ENCODE peak calls at places on chromosomes 6 and 20, in seven cellular contexts. C is WTC11, A is HCT116, E is GM20000, J is esophagus squamous epithelium, L is mammary epithelial cell, Z is cardiac muscle cell. R is an unnamed sample.

GRCh38 chr6:133353061-133353460 is 111.9 kb downstream of the EYA4 start:
- DNase-seq in J (no peak), C (no peak), Z (no peak), L (no peak), A (no peak), E (no peak), R (no peak)

GRCh38 chr20:60055740-60056139 is 97.5 kb downstream of the CDH26 start:
- DNase-seq in Z (peak; percentile 10), A (no peak), L (peak; percentile 30), E (no peak), C (no peak), J (no peak), R (no peak)

GRCh38 chr6:121600389-121601233 is 165.2 kb downstream of the GJA1 start:
- DNase-seq in J (no peak), C (no peak), L (no peak), A (no peak), E (no peak), Z (no peak), R (no peak)

GRCh38 chr6:6331393-6331792 is 10.9 kb upstream of the F13A1 start:
- DNase-seq in E (peak; percentile 67), Z (no peak), J (no peak), L (no peak), A (no peak), C (no peak), R (no peak)

GRCh38 chr6:146913842-146914562 is 290.2 kb upstream of the STXBP5 start:
- DNase-seq in A (peak; percentile 82), L (peak; percentile 92), Z (peak; percentile 99), C (peak; percentile 51), J (no peak), E (no peak), R (peak; percentile 76)

GRCh38 chr6:47262226-47262625 is 47.5 kb downstream of the TNFRSF21 start:
- DNase-seq in A (no peak), E (no peak), L (no peak), C (no peak), Z (no peak), J (no peak), R (no peak)

GRCh38 chr6:71481021-71481420 is 192.4 kb downstream of the OGFRL1 start:
- DNase-seq in C (no peak), L (no peak), J (no peak), Z (no peak), E (no peak), A (no peak), R (no peak)

GRCh38 chr6:126880926-126881325 is 237.5 kb upstream of the RSPO3 start:
- DNase-seq in C (no peak), J (no peak), L (no peak), E (no peak), Z (no peak), A (no peak), R (no peak)

GRCh38 chr20:50913976-50914375 is 17.3 kb downstream of the ADNP start:
- DNase-seq in Z (peak; percentile 82), A (no peak), C (no peak), E (no peak), L (peak; percentile 67), J (no peak), R (no peak)

GRCh38 chr6:129507059-129507807 is 202.7 kb downstream of the ARHGAP18 start:
- DNase-seq in A (no peak), C (no peak), Z (no peak), J (no peak), L (peak; percentile 60), E (no peak), R (no peak)

GRCh38 chr20:7637184-7637583 is 303.1 kb downstream of the HAO1 start:
- DNase-seq in E (no peak), A (no peak), Z (peak; percentile 3), L (peak; percentile 77), C (no peak), J (no peak), R (no peak)

GRCh38 chr6:56803594-56803993 is 151.3 kb upstream of the BEND6 start:
- DNase-seq in J (no peak), Z (peak; percentile 77), C (no peak), A (no peak), L (no peak), E (no peak), R (no peak)

GRCh38 chr20:40646321-40647212 is 42.5 kb downstream of the MAFB start:
- DNase-seq in C (no peak), A (no peak), Z (peak; percentile 15), L (no peak), J (no peak), E (no peak), R (no peak)

GRCh38 chr20:59455392-59456341 is 148.7 kb upstream of the PHACTR3 start:
- DNase-seq in A (peak; percentile 3), E (peak; percentile 38), J (no peak), L (peak; percentile 5), Z (peak; percentile 21), C (no peak), R (peak; percentile 91)

GRCh38 chr6:57242505-57242904 is 20.4 kb upstream of the RAB23 start:
- DNase-seq in E (no peak), C (no peak), L (peak; percentile 46), J (no peak), A (no peak), Z (peak; percentile 90), R (no peak)

GRCh38 chr6:36912583-36912982 is 26.8 kb downstream of the C6orf89 start:
- DNase-seq in L (peak; percentile 98), Z (peak; percentile 72), C (no peak), A (no peak), J (no peak), E (peak; percentile 60), R (no peak)

GRCh38 chr6:90284745-90285481 is 11.7 kb downstream of the BACH2 start:
- DNase-seq in A (peak; percentile 56), E (peak; percentile 62), J (no peak), C (no peak), L (peak; percentile 87), Z (no peak), R (no peak)

GRCh38 chr20:57329608-57330221 is at the start of gene SPO11:
- DNase-seq in E (no peak), J (no peak), C (peak; percentile 76), L (no peak), Z (no peak), A (no peak), R (peak; percentile 73)
- TF ChIP-seq CTCF in E (no peak), J (no peak), C (peak; percentile 58), L (peak; percentile 37), Z (no peak), A (peak; percentile 39), R (peak; percentile 6)

GRCh38 chr20:61312909-61313308 is 60.8 kb downstream of the CDH4 start:
- DNase-seq in L (no peak), J (no peak), E (no peak), C (no peak), Z (no peak), A (no peak), R (no peak)

GRCh38 chr20:61316351-61316750 is 64.3 kb downstream of the CDH4 start:
- DNase-seq in C (no peak), J (no peak), L (no peak), E (no peak), Z (no peak), A (no peak), R (no peak)

GRCh38 chr20:61315319-61315718 is 63.3 kb downstream of the CDH4 start:
- DNase-seq in C (no peak), J (no peak), Z (no peak), E (no peak), L (no peak), A (no peak), R (no peak)

GRCh38 chr20:61313396-61313795 is 61.3 kb downstream of the CDH4 start:
- DNase-seq in E (no peak), C (no peak), L (no peak), Z (no peak), A (no peak), J (no peak), R (no peak)

DNA sequence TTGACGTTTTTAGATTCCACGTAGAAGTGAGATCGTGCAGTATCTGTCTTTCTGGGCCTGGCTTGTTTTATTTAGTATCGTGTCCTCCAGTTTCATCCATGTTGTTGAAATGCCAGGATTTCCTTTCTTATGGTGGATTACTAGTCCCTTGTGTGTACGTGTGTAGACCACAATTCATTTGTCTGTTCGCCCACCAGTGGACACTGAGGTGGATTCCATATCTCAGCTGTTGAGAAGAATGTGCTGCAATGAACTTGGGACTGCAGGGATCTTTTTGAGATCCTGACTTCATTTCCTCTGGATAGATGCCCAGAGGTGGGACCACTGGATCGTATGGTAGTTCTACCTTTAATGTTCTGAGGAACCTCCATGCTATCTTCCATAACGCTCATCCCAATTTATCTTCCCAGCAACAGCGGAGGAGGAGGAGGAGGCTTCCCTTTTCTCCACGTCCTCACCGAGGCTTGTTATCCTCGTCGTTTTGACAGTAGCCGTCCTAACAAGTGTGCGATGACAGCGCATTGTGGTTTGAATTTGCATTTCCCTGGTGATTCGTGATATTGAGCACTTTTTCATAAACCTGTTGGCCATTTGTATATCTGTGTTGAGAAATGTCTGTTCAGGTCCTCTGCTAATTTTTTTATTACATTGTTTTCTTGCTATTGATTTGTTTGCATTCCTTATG is 62.4 kb downstream of the CDH4 start:
- DNase-seq in J (no peak), L (no peak), Z (no peak), E (no peak), C (no peak), A (no peak), R (no peak)
- TF ChIP-seq CTCF in J (no peak), L (no peak), Z (no peak), E (no peak), C (no peak), A (no peak), R (no peak)

GRCh38 chr6:128171182-128171581 is 270.3 kb upstream of the THEMIS start:
- DNase-seq in C (no peak), L (no peak), Z (no peak), E (no peak), A (no peak), J (no peak), R (no peak)

GRCh38 chr6:128164254-128164653 is 263.4 kb upstream of the THEMIS start:
- DNase-seq in C (no peak), A (no peak), J (no peak), Z (no peak), E (no peak), L (no peak), R (no peak)

GRCh38 chr6:128172752-128173151 is 271.9 kb upstream of the THEMIS start:
- DNase-seq in L (no peak), J (no peak), C (no peak), Z (no peak), A (no peak), E (no peak), R (no peak)

GRCh38 chr6:128167552-128167951 is 266.7 kb upstream of the THEMIS start:
- DNase-seq in E (no peak), C (no peak), A (no peak), Z (no peak), L (peak; percentile 14), J (no peak), R (no peak)

GRCh38 chr6:128168244-128168643 is 267.4 kb upstream of the THEMIS start:
- DNase-seq in L (no peak), E (no peak), J (no peak), C (no peak), A (no peak), Z (no peak), R (no peak)
- TF ChIP-seq CTCF in L (no peak), E (no peak), J (no peak), C (no peak), A (no peak), Z (no peak), R (no peak)

DNA sequence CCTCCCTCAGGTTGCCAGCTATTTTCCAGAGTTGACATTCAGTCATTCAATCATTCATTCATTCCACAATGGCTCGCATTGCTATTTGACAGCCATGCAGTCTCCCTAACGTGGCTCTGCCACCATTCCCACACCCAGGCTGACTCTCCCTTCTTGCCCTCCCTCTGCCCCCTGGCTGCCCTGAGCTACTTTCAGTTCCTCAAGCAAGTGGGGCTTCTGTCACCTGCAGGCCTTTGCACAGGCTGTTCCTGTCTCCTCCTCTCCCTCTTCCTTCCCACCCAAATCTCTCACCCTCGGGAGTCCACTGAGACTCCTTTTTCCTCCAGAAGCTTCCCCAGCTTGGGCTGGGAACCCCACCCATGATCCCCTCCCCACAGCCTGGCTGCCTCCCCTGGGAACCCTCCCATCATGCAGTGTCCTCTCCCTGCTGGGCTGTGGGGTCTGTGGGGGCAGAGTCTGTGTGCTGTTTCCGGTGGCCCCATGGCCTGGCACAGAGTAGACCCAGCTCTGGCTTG is 2.6 kb downstream of the PACSIN1 start:
- DNase-seq in A (no peak), J (no peak), L (no peak), E (peak; percentile 58), C (no peak), Z (no peak), R (no peak)
- TF ChIP-seq CTCF in A (no peak), J (no peak), L (no peak), E (no peak), C (no peak), Z (no peak), R (no peak)